ENCODE peak calls at places on chromosomes 4 and X, in four cellular contexts. U is adrenal gland, K is heart left ventricle, T is gastrocnemius medialis. Z is an unnamed sample. For H3K4me1, the result is how much of the 10 kb centered on the place peaks cover.

GRCh38 chr4:71230258-71230594 is 108.6 kb upstream of the SLC4A4 start:
- DNase-seq in U (no peak), K (no peak), T (no peak), Z (no peak)

GRCh38 chr4:57139783-57140182 is 29.6 kb upstream of the IGFBP7 start:
- DNase-seq in U (no peak), K (no peak), T (no peak), Z (no peak)

GRCh38 chr4:73603307-73603710 is 16.9 kb downstream of the RASSF6 start:
- DNase-seq in U (no peak), K (no peak), T (no peak), Z (no peak)

GRCh38 chr4:7714176-7714575 is 225.5 kb downstream of the AFAP1 start:
- DNase-seq in U (no peak), K (no peak), T (no peak), Z (no peak)

GRCh38 chr4:5160668-5161067 is 109.4 kb downstream of the STK32B start:
- DNase-seq in U (no peak), K (no peak), T (no peak), Z (no peak)

GRCh38 chr4:17103231-17103630 is 204.8 kb upstream of the LDB2 start:
- DNase-seq in U (no peak), K (no peak), T (no peak), Z (no peak)

GRCh38 chr4:73770917-73771316 is 30.5 kb downstream of the CXCL8 start:
- DNase-seq in U (no peak), K (no peak), T (no peak), Z (no peak)

GRCh38 chr4:150682126-150682525 is 100.2 kb downstream of the MAB21L2 start:
- DNase-seq in U (no peak), K (no peak), T (no peak), Z (no peak)

GRCh38 chr4:169485791-169486742 is 126.3 kb downstream of the NEK1 start:
- DNase-seq in U (peak), K (no peak), T (no peak), Z (no peak)

GRCh38 chr4:600850-601515 is 24.4 kb upstream of the PDE6B start:
- DNase-seq in U (peak), K (no peak), T (no peak), Z (no peak)

GRCh38 chr4:94690851-94691254 is 66.9 kb upstream of the BMPR1B start:
- DNase-seq in U (no peak), K (no peak), T (no peak), Z (no peak)

GRCh38 chr4:158202475-158202874 is 7.8 kb upstream of the TMEM144 start:
- DNase-seq in U (no peak), K (no peak), T (no peak), Z (no peak)

GRCh38 chr4:151276787-151277557 is at the start of gene PRSS48:
- DNase-seq in U (peak), K (peak), T (peak), Z (no peak)

GRCh38 chr4:181261279-181261678 is 981.9 kb upstream of the TENM3 start:
- DNase-seq in U (no peak), K (no peak), T (no peak), Z (no peak)

GRCh38 chr4:7160439-7160838 is 31.9 kb upstream of the SORCS2 start:
- DNase-seq in U (no peak), K (no peak), T (peak), Z (no peak)

GRCh38 chr4:101527186-101527585 is 179.9 kb upstream of the PPP3CA start:
- DNase-seq in U (no peak), K (no peak), T (no peak), Z (no peak)

GRCh38 chr4:118173956-118174355 is 139.7 kb downstream of the NDST3 start:
- DNase-seq in U (no peak), K (no peak), T (no peak), Z (no peak)

GRCh38 chrX:19673334-19674040 is 158.2 kb upstream of the MAP3K15 start:
- DNase-seq in U (peak), K (peak), T (peak), Z (no peak)

GRCh38 chr4:23835814-23836478 is 53.9 kb downstream of the PPARGC1A start:
- DNase-seq in U (no peak), K (no peak), T (no peak), Z (no peak)

GRCh38 chrX:30141966-30142365 is 73.4 kb upstream of the MAGEB2 start:
- DNase-seq in U (peak), K (no peak), T (no peak), Z (no peak)

GRCh38 chr4:179569549-179569948 is 2127.3 kb upstream of the AGA start:
- DNase-seq in U (no peak), K (no peak), T (no peak), Z (no peak)

GRCh38 chrX:140521393-140521792 is 16.5 kb upstream of the SOX3 start:
- DNase-seq in U (no peak), K (no peak), T (no peak), Z (no peak)

GRCh38 chr4:106707776-106708603 is 328.1 kb downstream of the DKK2 start:
- DNase-seq in U (no peak), K (no peak), T (no peak), Z (no peak)

GRCh38 chr4:10097906-10098769 is 18.5 kb downstream of the WDR1 start:
- DNase-seq in U (no peak), K (no peak), T (no peak), Z (no peak)

GRCh38 chrX:6095469-6095868 is 133.2 kb downstream of the NLGN4X start:
- DNase-seq in U (no peak), K (no peak), T (no peak), Z (no peak)

GRCh38 chr4:24537025-24537424 is 47.3 kb downstream of the DHX15 start:
- DNase-seq in U (no peak), K (no peak), T (no peak), Z (no peak)

GRCh38 chr4:87732033-87732770 is 67.2 kb upstream of the IBSP start:
- DNase-seq in U (no peak), K (no peak), T (no peak), Z (no peak)

GRCh38 chrX:2614911-2615310 is 76.2 kb upstream of the CD99 start:
- DNase-seq in U (no peak), K (no peak), T (no peak), Z (no peak)

GRCh38 chr4:119510750-119511149 is 117.9 kb downstream of the PDE5A start:
- DNase-seq in U (no peak), K (no peak), T (no peak), Z (no peak)

GRCh38 chrX:42098897-42099296 is 175.5 kb upstream of the CASK start:
- DNase-seq in U (no peak), K (peak), T (no peak), Z (no peak)

DNA sequence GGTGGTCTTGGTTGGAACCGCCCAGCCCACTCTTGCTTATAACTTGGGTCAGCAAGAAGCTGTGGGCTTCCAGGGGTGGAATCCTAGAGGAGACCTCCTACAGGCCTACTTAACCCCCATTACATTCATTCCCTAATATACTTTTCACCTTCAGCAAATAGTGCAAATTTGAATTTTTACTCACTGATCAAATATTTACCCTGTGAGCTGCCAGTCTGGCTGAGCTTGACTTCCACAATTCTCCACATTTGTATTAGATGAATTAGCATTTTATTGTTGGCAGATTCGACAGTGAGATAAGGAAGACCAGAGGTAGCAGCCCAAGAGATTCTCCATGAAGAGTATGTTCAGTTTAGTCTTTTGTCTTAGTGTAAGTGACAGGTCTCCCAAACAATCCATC is 199.6 kb downstream of the BCOR start:
- DNase-seq in U (no peak), K (no peak), T (no peak), Z (no peak)
- H3K4me1 ChIP-seq in U (under half), K (under half), T (under half), Z (under half)

DNA sequence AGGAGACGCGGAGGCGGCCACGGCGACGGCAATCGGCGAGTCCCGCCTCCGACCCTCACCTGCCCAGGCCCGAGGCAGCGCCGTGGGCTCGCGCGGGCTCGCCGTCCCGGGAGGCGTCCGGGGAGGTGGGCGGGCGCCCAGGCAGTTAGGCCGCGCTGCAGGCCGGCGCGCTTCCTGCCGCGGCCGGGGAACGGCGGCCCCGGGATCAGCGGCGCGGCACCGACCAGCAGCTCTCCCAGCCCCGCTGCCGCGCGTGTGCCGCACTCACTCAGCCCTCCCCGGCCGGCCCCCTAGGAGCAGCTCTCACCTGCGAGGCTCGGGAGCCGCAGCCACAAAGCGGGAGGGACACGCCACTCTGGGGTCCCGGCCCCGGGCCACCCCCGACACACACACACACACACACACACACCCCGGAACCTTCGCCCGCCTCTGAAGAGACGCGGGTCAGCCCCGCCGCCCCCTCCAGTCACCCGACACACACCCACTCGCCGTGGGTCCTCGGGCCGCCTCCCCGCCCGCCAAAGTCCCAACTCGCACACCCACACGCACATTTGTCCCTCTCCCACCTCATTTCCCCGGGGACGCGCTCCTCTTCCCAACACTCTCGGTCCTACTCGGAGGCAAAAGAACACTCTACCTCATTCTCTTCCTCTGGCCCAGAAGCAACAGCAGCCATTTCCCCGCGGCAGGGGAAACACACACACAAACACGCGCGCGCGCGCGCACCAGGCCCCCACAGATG is at the start of gene CNOT6L:
- DNase-seq in U (peak), K (peak), T (peak), Z (peak)
- TF ChIP-seq POLR2A in U (no peak), K (peak), T (peak), Z (no peak)

GRCh38 chr4:143085644-143086043 is 99.1 kb upstream of the USP38 start:
- DNase-seq in U (no peak), K (no peak), T (no peak), Z (no peak)
- H3K27ac ChIP-seq in U (no peak), K (no peak), T (no peak), Z (no peak)

GRCh38 chrX:110397904-110398303 is 39.3 kb downstream of the RTL9 start:
- DNase-seq in U (no peak), K (no peak), T (no peak), Z (no peak)
- H3K4me1 ChIP-seq in U (under half), K (under half), T (under half), Z (under half)

GRCh38 chr4:76897522-76898384 is at the start of gene SOWAHB:
- DNase-seq in U (no peak), K (no peak), T (no peak), Z (no peak)
- TF ChIP-seq POLR2A in U (no peak), K (no peak), T (no peak), Z (peak)

DNA sequence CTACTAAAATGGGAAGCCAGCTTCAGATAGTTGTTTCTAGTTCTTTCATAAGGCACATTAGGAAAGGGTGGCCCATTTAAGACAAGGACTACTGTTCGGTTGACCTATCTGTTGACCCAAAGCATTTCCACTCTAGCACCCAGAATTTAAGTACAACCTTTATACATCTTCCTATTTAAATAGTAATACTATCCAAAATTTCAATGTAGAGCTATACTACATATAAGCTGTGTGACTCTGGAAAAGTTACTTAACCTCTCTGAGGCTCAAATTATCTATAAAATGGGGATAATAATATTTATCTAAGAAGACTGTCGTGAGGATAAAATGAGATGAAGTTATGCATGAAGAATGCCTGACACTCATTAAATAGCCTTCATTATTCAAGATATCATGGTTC is 82.0 kb upstream of the TMEM164 start:
- DNase-seq in U (no peak), K (no peak), T (no peak), Z (no peak)
- H3K27ac ChIP-seq in U (no peak), K (no peak), T (no peak), Z (no peak)

Z was measured in esophagus squamous epithelium.